ENCODE peak calls at places on chromosome 12, in seven cellular contexts. One of them, this sample, is unnamed.

GRCh38 chr12:65740873-65741600 is 83.2 kb upstream of the HMGA2 start:
- DNase-seq in NCI-H748 treated with DMSO at 0.1 percent for 48 hours: no peak
- DNase-seq in naive thymus-derived CD8-positive, alpha-beta T cell: peak; percentile 34
- DNase-seq in HEK293T: peak; percentile 92
- DNase-seq in fibroblast of the conjunctiva: peak; percentile 63
- DNase-seq in tibial nerve: peak; percentile 57
- DNase-seq in fibroblast of pulmonary artery: peak; percentile 84
- DNase-seq in this sample: no peak

GRCh38 chr12:7023096-7023495 is 4.8 kb upstream of the LPCAT3 start:
- DNase-seq in naive thymus-derived CD8-positive, alpha-beta T cell: no peak
- DNase-seq in HEK293T: no peak
- DNase-seq in fibroblast of the conjunctiva: no peak
- DNase-seq in tibial nerve: no peak
- DNase-seq in NCI-H748 treated with DMSO at 0.1 percent for 48 hours: no peak
- DNase-seq in fibroblast of pulmonary artery: no peak
- DNase-seq in this sample: no peak

GRCh38 chr12:123571343-123571813 is 13.0 kb upstream of the TMED2 start:
- DNase-seq in NCI-H748 treated with DMSO at 0.1 percent for 48 hours: no peak
- DNase-seq in HEK293T: peak; percentile 51
- DNase-seq in fibroblast of pulmonary artery: peak; percentile 82
- DNase-seq in fibroblast of the conjunctiva: peak; percentile 85
- DNase-seq in naive thymus-derived CD8-positive, alpha-beta T cell: no peak
- DNase-seq in tibial nerve: peak; percentile 18
- DNase-seq in this sample: peak; percentile 48

GRCh38 chr12:127235771-127236170 is 1031.2 kb upstream of the TMEM132C start:
- DNase-seq in tibial nerve: no peak
- DNase-seq in fibroblast of pulmonary artery: no peak
- DNase-seq in HEK293T: no peak
- DNase-seq in naive thymus-derived CD8-positive, alpha-beta T cell: no peak
- DNase-seq in fibroblast of the conjunctiva: no peak
- DNase-seq in NCI-H748 treated with DMSO at 0.1 percent for 48 hours: no peak
- DNase-seq in this sample: no peak

GRCh38 chr12:19575307-19576243 is 136.3 kb downstream of the AEBP2 start:
- DNase-seq in NCI-H748 treated with DMSO at 0.1 percent for 48 hours: peak; percentile 56
- DNase-seq in fibroblast of pulmonary artery: peak; percentile 87
- DNase-seq in tibial nerve: no peak
- DNase-seq in naive thymus-derived CD8-positive, alpha-beta T cell: no peak
- DNase-seq in HEK293T: peak; percentile 21
- DNase-seq in fibroblast of the conjunctiva: no peak
- DNase-seq in this sample: peak; percentile 95

GRCh38 chr12:52903855-52904508 is 894 bp downstream of the KRT8 start:
- DNase-seq in fibroblast of the conjunctiva: no peak
- DNase-seq in tibial nerve: no peak
- DNase-seq in HEK293T: peak; percentile 68
- DNase-seq in NCI-H748 treated with DMSO at 0.1 percent for 48 hours: peak; percentile 30
- DNase-seq in naive thymus-derived CD8-positive, alpha-beta T cell: peak; percentile 24
- DNase-seq in fibroblast of pulmonary artery: peak; percentile 42
- DNase-seq in this sample: peak; percentile 44

GRCh38 chr12:69265205-69265604 is 25.8 kb downstream of the CPSF6 start:
- DNase-seq in NCI-H748 treated with DMSO at 0.1 percent for 48 hours: no peak
- DNase-seq in fibroblast of the conjunctiva: no peak
- DNase-seq in naive thymus-derived CD8-positive, alpha-beta T cell: no peak
- DNase-seq in tibial nerve: no peak
- DNase-seq in fibroblast of pulmonary artery: no peak
- DNase-seq in HEK293T: no peak
- DNase-seq in this sample: no peak

GRCh38 chr12:57756406-57757341 is 1.8 kb downstream of the MARCHF9 start:
- DNase-seq in NCI-H748 treated with DMSO at 0.1 percent for 48 hours: peak; percentile 42
- DNase-seq in naive thymus-derived CD8-positive, alpha-beta T cell: peak; percentile 75
- DNase-seq in fibroblast of the conjunctiva: no peak
- DNase-seq in fibroblast of pulmonary artery: peak; percentile 40
- DNase-seq in tibial nerve: no peak
- DNase-seq in HEK293T: peak; percentile 78
- DNase-seq in this sample: no peak

GRCh38 chr12:124764870-124765570 is 98.6 kb downstream of the SCARB1 start:
- DNase-seq in naive thymus-derived CD8-positive, alpha-beta T cell: no peak
- DNase-seq in NCI-H748 treated with DMSO at 0.1 percent for 48 hours: no peak
- DNase-seq in HEK293T: no peak
- DNase-seq in tibial nerve: peak; percentile 62
- DNase-seq in fibroblast of pulmonary artery: peak; percentile 96
- DNase-seq in fibroblast of the conjunctiva: peak; percentile 93
- DNase-seq in this sample: peak; percentile 95

GRCh38 chr12:103109861-103110260 is 152.4 kb downstream of the ASCL1 start:
- DNase-seq in tibial nerve: no peak
- DNase-seq in fibroblast of pulmonary artery: no peak
- DNase-seq in HEK293T: no peak
- DNase-seq in NCI-H748 treated with DMSO at 0.1 percent for 48 hours: no peak
- DNase-seq in fibroblast of the conjunctiva: no peak
- DNase-seq in naive thymus-derived CD8-positive, alpha-beta T cell: no peak
- DNase-seq in this sample: no peak

GRCh38 chr12:111434049-111434448 is 28.3 kb downstream of the SH2B3 start:
- DNase-seq in fibroblast of the conjunctiva: no peak
- DNase-seq in HEK293T: no peak
- DNase-seq in fibroblast of pulmonary artery: no peak
- DNase-seq in tibial nerve: no peak
- DNase-seq in NCI-H748 treated with DMSO at 0.1 percent for 48 hours: no peak
- DNase-seq in naive thymus-derived CD8-positive, alpha-beta T cell: no peak
- DNase-seq in this sample: no peak

GRCh38 chr12:13171921-13172859 is 24.3 kb upstream of the EMP1 start:
- DNase-seq in fibroblast of the conjunctiva: no peak
- DNase-seq in tibial nerve: no peak
- DNase-seq in NCI-H748 treated with DMSO at 0.1 percent for 48 hours: no peak
- DNase-seq in fibroblast of pulmonary artery: no peak
- DNase-seq in HEK293T: no peak
- DNase-seq in naive thymus-derived CD8-positive, alpha-beta T cell: no peak
- DNase-seq in this sample: peak; percentile 84

GRCh38 chr12:18720690-18721089 is 17.1 kb downstream of the PLCZ1 start:
- DNase-seq in fibroblast of the conjunctiva: no peak
- DNase-seq in fibroblast of pulmonary artery: no peak
- DNase-seq in tibial nerve: no peak
- DNase-seq in HEK293T: no peak
- DNase-seq in naive thymus-derived CD8-positive, alpha-beta T cell: no peak
- DNase-seq in NCI-H748 treated with DMSO at 0.1 percent for 48 hours: no peak
- DNase-seq in this sample: no peak

GRCh38 chr12:92502417-92503028 is 200.3 kb upstream of the PLEKHG7 start:
- DNase-seq in fibroblast of pulmonary artery: peak; percentile 11
- DNase-seq in naive thymus-derived CD8-positive, alpha-beta T cell: no peak
- DNase-seq in HEK293T: peak; percentile 7
- DNase-seq in fibroblast of the conjunctiva: no peak
- DNase-seq in tibial nerve: no peak
- DNase-seq in NCI-H748 treated with DMSO at 0.1 percent for 48 hours: no peak
- DNase-seq in this sample: no peak

GRCh38 chr12:85423947-85424346 is 143.9 kb downstream of the ALX1 start:
- DNase-seq in naive thymus-derived CD8-positive, alpha-beta T cell: no peak
- DNase-seq in HEK293T: no peak
- DNase-seq in tibial nerve: no peak
- DNase-seq in fibroblast of the conjunctiva: no peak
- DNase-seq in fibroblast of pulmonary artery: no peak
- DNase-seq in NCI-H748 treated with DMSO at 0.1 percent for 48 hours: no peak
- DNase-seq in this sample: no peak

GRCh38 chr12:5031242-5031641 is 12.4 kb upstream of the KCNA5 start:
- DNase-seq in NCI-H748 treated with DMSO at 0.1 percent for 48 hours: no peak
- DNase-seq in HEK293T: no peak
- DNase-seq in fibroblast of the conjunctiva: no peak
- DNase-seq in naive thymus-derived CD8-positive, alpha-beta T cell: no peak
- DNase-seq in fibroblast of pulmonary artery: no peak
- DNase-seq in tibial nerve: no peak
- DNase-seq in this sample: no peak